ENCODE peak calls at places on chromosomes 11 and 22, in six cellular contexts. One of them, this sample, is unnamed.

GRCh38 chr11:129853508-129854228 is 38.0 kb downstream of the TMEM45B start:
- DNase-seq in breast epithelium: peak
- DNase-seq in stimulated activated naive B cell treated with anti-CD40 and anti-IgM and Interleukin-4, amounts not matched to agents 10 μg/mL and 1 μg/mL and 100 μg/mL, for 72 hours: no peak
- DNase-seq in M059J: peak
- DNase-seq in GM23248: peak
- DNase-seq in ACHN: no peak
- DNase-seq in this sample: peak

GRCh38 chr22:39122772-39123470 is 25.9 kb downstream of the APOBEC3H start:
- DNase-seq in breast epithelium: no peak
- DNase-seq in stimulated activated naive B cell treated with anti-CD40 and anti-IgM and Interleukin-4, amounts not matched to agents 10 μg/mL and 1 μg/mL and 100 μg/mL, for 72 hours: no peak
- DNase-seq in M059J: no peak
- DNase-seq in GM23248: no peak
- DNase-seq in ACHN: no peak
- DNase-seq in this sample: no peak

GRCh38 chr22:39622881-39623367 is 52.4 kb downstream of the CACNA1I start:
- DNase-seq in breast epithelium: no peak
- DNase-seq in stimulated activated naive B cell treated with anti-CD40 and anti-IgM and Interleukin-4, amounts not matched to agents 10 μg/mL and 1 μg/mL and 100 μg/mL, for 72 hours: peak
- DNase-seq in M059J: no peak
- DNase-seq in GM23248: peak
- DNase-seq in ACHN: peak
- DNase-seq in this sample: peak

GRCh38 chr11:134528453-134528852 is 116.4 kb upstream of the B3GAT1 start:
- DNase-seq in breast epithelium: no peak
- DNase-seq in stimulated activated naive B cell treated with anti-CD40 and anti-IgM and Interleukin-4, amounts not matched to agents 10 μg/mL and 1 μg/mL and 100 μg/mL, for 72 hours: no peak
- DNase-seq in M059J: no peak
- DNase-seq in GM23248: no peak
- DNase-seq in ACHN: no peak
- DNase-seq in this sample: no peak

GRCh38 chr11:34162507-34162848 is 57.0 kb downstream of the NAT10 start:
- DNase-seq in breast epithelium: no peak
- DNase-seq in stimulated activated naive B cell treated with anti-CD40 and anti-IgM and Interleukin-4, amounts not matched to agents 10 μg/mL and 1 μg/mL and 100 μg/mL, for 72 hours: no peak
- DNase-seq in M059J: no peak
- DNase-seq in GM23248: no peak
- DNase-seq in ACHN: no peak
- DNase-seq in this sample: no peak

GRCh38 chr11:75014129-75014528 is 25.4 kb downstream of the NEU3 start:
- DNase-seq in breast epithelium: no peak
- DNase-seq in stimulated activated naive B cell treated with anti-CD40 and anti-IgM and Interleukin-4, amounts not matched to agents 10 μg/mL and 1 μg/mL and 100 μg/mL, for 72 hours: no peak
- DNase-seq in M059J: peak
- DNase-seq in GM23248: peak
- DNase-seq in ACHN: peak
- DNase-seq in this sample: no peak

GRCh38 chr11:19281041-19281440 is 40.3 kb upstream of the E2F8 start:
- DNase-seq in breast epithelium: no peak
- DNase-seq in stimulated activated naive B cell treated with anti-CD40 and anti-IgM and Interleukin-4, amounts not matched to agents 10 μg/mL and 1 μg/mL and 100 μg/mL, for 72 hours: no peak
- DNase-seq in M059J: no peak
- DNase-seq in GM23248: peak
- DNase-seq in ACHN: no peak
- DNase-seq in this sample: no peak

GRCh38 chr11:80598905-80599304 is 1158.1 kb upstream of the TENM4 start:
- DNase-seq in breast epithelium: no peak
- DNase-seq in stimulated activated naive B cell treated with anti-CD40 and anti-IgM and Interleukin-4, amounts not matched to agents 10 μg/mL and 1 μg/mL and 100 μg/mL, for 72 hours: no peak
- DNase-seq in M059J: peak
- DNase-seq in GM23248: no peak
- DNase-seq in ACHN: no peak
- DNase-seq in this sample: no peak

GRCh38 chr22:30572840-30573593 is 1.4 kb downstream of the GAL3ST1 start:
- DNase-seq in breast epithelium: no peak
- DNase-seq in stimulated activated naive B cell treated with anti-CD40 and anti-IgM and Interleukin-4, amounts not matched to agents 10 μg/mL and 1 μg/mL and 100 μg/mL, for 72 hours: no peak
- DNase-seq in M059J: no peak
- DNase-seq in GM23248: peak
- DNase-seq in ACHN: peak
- DNase-seq in this sample: peak

GRCh38 chr11:101127699-101128570 is 1.7 kb downstream of the PGR start:
- DNase-seq in breast epithelium: peak
- DNase-seq in stimulated activated naive B cell treated with anti-CD40 and anti-IgM and Interleukin-4, amounts not matched to agents 10 μg/mL and 1 μg/mL and 100 μg/mL, for 72 hours: no peak
- DNase-seq in M059J: no peak
- DNase-seq in GM23248: peak
- DNase-seq in ACHN: no peak
- DNase-seq in this sample: no peak

GRCh38 chr22:32777997-32778396 is 23.5 kb upstream of the TIMP3 start:
- DNase-seq in breast epithelium: no peak
- DNase-seq in stimulated activated naive B cell treated with anti-CD40 and anti-IgM and Interleukin-4, amounts not matched to agents 10 μg/mL and 1 μg/mL and 100 μg/mL, for 72 hours: no peak
- DNase-seq in M059J: no peak
- DNase-seq in GM23248: no peak
- DNase-seq in ACHN: no peak
- DNase-seq in this sample: no peak

GRCh38 chr22:19524170-19525115 is at the start of gene CLDN5:
- DNase-seq in breast epithelium: no peak
- DNase-seq in stimulated activated naive B cell treated with anti-CD40 and anti-IgM and Interleukin-4, amounts not matched to agents 10 μg/mL and 1 μg/mL and 100 μg/mL, for 72 hours: no peak
- DNase-seq in M059J: no peak
- DNase-seq in GM23248: peak
- DNase-seq in ACHN: no peak
- DNase-seq in this sample: no peak

GRCh38 chr11:37504066-37504611 is 906.1 kb upstream of the RAG2 start:
- DNase-seq in breast epithelium: no peak
- DNase-seq in stimulated activated naive B cell treated with anti-CD40 and anti-IgM and Interleukin-4, amounts not matched to agents 10 μg/mL and 1 μg/mL and 100 μg/mL, for 72 hours: peak
- DNase-seq in M059J: peak
- DNase-seq in GM23248: peak
- DNase-seq in ACHN: no peak
- DNase-seq in this sample: peak

GRCh38 chr22:48748860-48749554 is 1078.7 kb downstream of the BRD1 start:
- DNase-seq in breast epithelium: no peak
- DNase-seq in stimulated activated naive B cell treated with anti-CD40 and anti-IgM and Interleukin-4, amounts not matched to agents 10 μg/mL and 1 μg/mL and 100 μg/mL, for 72 hours: no peak
- DNase-seq in M059J: no peak
- DNase-seq in GM23248: no peak
- DNase-seq in ACHN: no peak
- DNase-seq in this sample: no peak

GRCh38 chr11:76415073-76415472 is 29.7 kb upstream of the EMSY start:
- DNase-seq in breast epithelium: no peak
- DNase-seq in stimulated activated naive B cell treated with anti-CD40 and anti-IgM and Interleukin-4, amounts not matched to agents 10 μg/mL and 1 μg/mL and 100 μg/mL, for 72 hours: no peak
- DNase-seq in M059J: no peak
- DNase-seq in GM23248: no peak
- DNase-seq in ACHN: no peak
- DNase-seq in this sample: no peak

GRCh38 chr11:43508511-43508918 is 149.8 kb downstream of the TTC17 start:
- DNase-seq in breast epithelium: no peak
- DNase-seq in stimulated activated naive B cell treated with anti-CD40 and anti-IgM and Interleukin-4, amounts not matched to agents 10 μg/mL and 1 μg/mL and 100 μg/mL, for 72 hours: no peak
- DNase-seq in M059J: peak
- DNase-seq in GM23248: peak
- DNase-seq in ACHN: no peak
- DNase-seq in this sample: no peak

This sample was measured in HuH-7.